ENCODE peak calls at places on chromosome 6, in eight cellular contexts. A, X, S, F, V, H, M and W are unnamed samples.

GRCh38 chr6:54525731-54526130 is 217.5 kb downstream of the TINAG start:
- DNase-seq in X (no peak), F (no peak), V (no peak), S (no peak), A (no peak), H (no peak), M (no peak), W (no peak)

GRCh38 chr6:138970856-138971425 is 17.1 kb downstream of the REPS1 start:
- DNase-seq in S (peak; percentile 21), H (no peak), V (no peak), M (no peak), A (no peak), X (no peak), F (no peak), W (no peak)

GRCh38 chr6:36858407-36858981 is 16.1 kb downstream of the PPIL1 start:
- DNase-seq in H (no peak), V (no peak), A (no peak), X (no peak), F (peak; percentile 71), M (peak; percentile 81), S (no peak), W (no peak)

GRCh38 chr6:129500958-129501381 is 209.0 kb downstream of the ARHGAP18 start:
- DNase-seq in H (no peak), S (no peak), M (no peak), X (no peak), V (no peak), F (no peak), A (peak; percentile 32), W (no peak)

GRCh38 chr6:124967444-124967843 is 5.2 kb downstream of the RNF217 start:
- DNase-seq in V (no peak), S (no peak), M (no peak), F (no peak), X (no peak), A (no peak), H (no peak), W (no peak)

GRCh38 chr6:15588966-15589634 is 73.7 kb downstream of the DTNBP1 start:
- DNase-seq in M (no peak), S (no peak), V (no peak), A (no peak), H (no peak), F (no peak), X (no peak), W (no peak)

GRCh38 chr6:44076366-44077200 is 50.7 kb downstream of the MRPL14 start:
- DNase-seq in S (no peak), V (no peak), A (no peak), H (peak; percentile 64), X (no peak), F (peak; percentile 51), M (peak; percentile 72), W (peak; percentile 87)

GRCh38 chr6:155782739-155783459 is 327.3 kb upstream of the NOX3 start:
- DNase-seq in V (no peak), X (no peak), F (no peak), S (no peak), M (no peak), H (no peak), A (no peak), W (no peak)

GRCh38 chr6:156283091-156283490 is 494.1 kb upstream of the ARID1B start:
- DNase-seq in S (no peak), A (no peak), X (no peak), V (no peak), H (no peak), M (no peak), F (no peak), W (no peak)

GRCh38 chr6:4853782-4854511 is 77.7 kb downstream of the CDYL start:
- DNase-seq in X (no peak), F (no peak), V (no peak), S (no peak), M (no peak), H (no peak), A (peak; percentile 24), W (no peak)

GRCh38 chr6:53530346-53530745 is 14.6 kb downstream of the GCLC start:
- DNase-seq in A (no peak), F (no peak), X (no peak), S (peak; percentile 43), M (peak; percentile 83), H (peak; percentile 51), V (no peak), W (no peak)

GRCh38 chr6:160386869-160387518 is 38.8 kb downstream of the SLC22A3 start:
- DNase-seq in X (no peak), A (peak; percentile 82), V (no peak), H (no peak), F (peak; percentile 79), S (no peak), M (no peak), W (peak; percentile 81)

GRCh38 chr6:92044312-92044711 is 1375.0 kb downstream of the EPHA7 start:
- DNase-seq in X (no peak), V (no peak), S (no peak), M (no peak), F (no peak), H (no peak), A (no peak), W (no peak)

GRCh38 chr6:19329078-19329477 is 508.1 kb upstream of the ID4 start:
- DNase-seq in A (no peak), F (no peak), S (no peak), V (no peak), M (no peak), X (no peak), H (no peak), W (no peak)

GRCh38 chr6:30730611-30731435 is 10.7 kb downstream of the TUBB start:
- DNase-seq in S (peak; percentile 71), X (peak; percentile 81), F (peak; percentile 61), V (peak; percentile 80), H (peak; percentile 71), A (no peak), M (peak; percentile 94), W (peak; percentile 83)

GRCh38 chr6:112468359-112468758 is 121.2 kb downstream of the RFPL4B start:
- DNase-seq in F (no peak), H (no peak), M (no peak), V (no peak), S (no peak), X (no peak), A (no peak), W (no peak)

GRCh38 chr6:108114861-108115597 is 40.5 kb upstream of the OSTM1 start:
- DNase-seq in F (peak; percentile 32), A (no peak), H (peak; percentile 63), S (peak; percentile 60), X (no peak), M (peak; percentile 90), V (no peak), W (peak; percentile 89)

GRCh38 chr6:108116424-108116780 is 41.9 kb upstream of the OSTM1 start:
- DNase-seq in X (no peak), V (no peak), A (no peak), F (no peak), H (no peak), S (no peak), M (no peak), W (no peak)

GRCh38 chr6:108113557-108114519 is 39.3 kb upstream of the OSTM1 start:
- DNase-seq in M (peak; percentile 90), A (peak; percentile 74), S (peak; percentile 39), H (no peak), F (peak; percentile 27), X (no peak), V (no peak), W (no peak)

GRCh38 chr6:108116781-108117426 is 42.4 kb upstream of the OSTM1 start:
- DNase-seq in A (no peak), F (no peak), S (no peak), V (no peak), M (peak; percentile 66), H (no peak), X (no peak), W (no peak)

GRCh38 chr6:108115598-108116058 is 41.1 kb upstream of the OSTM1 start:
- DNase-seq in X (no peak), A (peak; percentile 63), F (peak; percentile 31), S (no peak), H (no peak), V (no peak), M (peak; percentile 89), W (no peak)
- H3K4me3 ChIP-seq in X (no peak overlapping the region), A (peak overlapping the region; percentile 34), F (no peak overlapping the region), S (peak overlapping the region; percentile 39), H (peak overlapping the region; percentile 57), V (no peak overlapping the region), M (peak overlapping the region; percentile 77), W (no peak overlapping the region)

GRCh38 chr6:137728386-137729349 is 138.4 kb upstream of the TNFAIP3 start:
- DNase-seq in A (no peak), S (peak; percentile 36), H (no peak), V (no peak), F (no peak), M (no peak), X (no peak), W (no peak)
- H3K27ac ChIP-seq in A (peak overlapping the region; percentile 55), S (peak overlapping the region; percentile 42), H (peak overlapping the region; percentile 9), V (no peak overlapping the region), F (no peak overlapping the region), M (peak overlapping the region; percentile 16), X (no peak overlapping the region), W (no peak overlapping the region)

DNA sequence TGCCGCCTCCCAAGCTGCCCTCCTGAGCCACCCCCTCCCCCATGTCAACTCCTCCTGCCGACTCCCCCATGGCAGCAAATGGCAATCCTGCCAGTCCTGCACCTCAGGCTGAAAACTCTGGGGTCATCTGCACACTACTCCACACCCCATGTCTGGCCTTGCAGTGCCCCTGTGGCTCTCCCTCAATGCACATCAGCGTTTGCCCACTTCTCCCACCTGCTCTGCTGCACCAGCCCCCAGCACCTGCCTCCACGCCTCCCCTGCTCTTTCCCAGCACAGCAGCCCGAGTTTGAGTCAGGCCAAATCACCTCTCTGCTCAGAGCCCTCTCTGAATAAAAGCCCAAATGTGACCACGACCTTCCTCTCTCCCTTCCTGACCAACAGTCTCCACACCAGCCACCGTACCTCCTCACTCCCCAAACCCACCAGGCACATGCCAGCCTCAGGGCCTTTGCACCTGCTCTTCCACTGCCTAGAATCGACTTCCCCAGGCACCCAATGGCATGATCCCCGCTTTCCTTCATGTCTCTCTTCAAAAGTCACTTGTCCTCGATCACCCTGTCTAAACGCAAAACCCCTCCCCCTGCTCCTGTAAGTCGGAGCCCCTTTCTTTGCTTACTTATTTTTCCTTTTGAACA is 4.3 kb downstream of the PXDC1 start:
- DNase-seq in H (no peak), X (no peak), M (no peak), F (no peak), S (no peak), V (no peak), A (no peak), W (peak; percentile 39)
- H3K4me1 ChIP-seq in H (peaks cover 51% of the 10 kb centered on the region), X (peaks cover 11% of the 10 kb centered on the region), M (no peaks in the 10 kb centered on the region), F (peaks cover 7% of the 10 kb centered on the region), S (peaks cover 89% of the 10 kb centered on the region), V (peaks cover 10% of the 10 kb centered on the region), A (peaks cover 42% of the 10 kb centered on the region), W (no peaks in the 10 kb centered on the region)

DNA sequence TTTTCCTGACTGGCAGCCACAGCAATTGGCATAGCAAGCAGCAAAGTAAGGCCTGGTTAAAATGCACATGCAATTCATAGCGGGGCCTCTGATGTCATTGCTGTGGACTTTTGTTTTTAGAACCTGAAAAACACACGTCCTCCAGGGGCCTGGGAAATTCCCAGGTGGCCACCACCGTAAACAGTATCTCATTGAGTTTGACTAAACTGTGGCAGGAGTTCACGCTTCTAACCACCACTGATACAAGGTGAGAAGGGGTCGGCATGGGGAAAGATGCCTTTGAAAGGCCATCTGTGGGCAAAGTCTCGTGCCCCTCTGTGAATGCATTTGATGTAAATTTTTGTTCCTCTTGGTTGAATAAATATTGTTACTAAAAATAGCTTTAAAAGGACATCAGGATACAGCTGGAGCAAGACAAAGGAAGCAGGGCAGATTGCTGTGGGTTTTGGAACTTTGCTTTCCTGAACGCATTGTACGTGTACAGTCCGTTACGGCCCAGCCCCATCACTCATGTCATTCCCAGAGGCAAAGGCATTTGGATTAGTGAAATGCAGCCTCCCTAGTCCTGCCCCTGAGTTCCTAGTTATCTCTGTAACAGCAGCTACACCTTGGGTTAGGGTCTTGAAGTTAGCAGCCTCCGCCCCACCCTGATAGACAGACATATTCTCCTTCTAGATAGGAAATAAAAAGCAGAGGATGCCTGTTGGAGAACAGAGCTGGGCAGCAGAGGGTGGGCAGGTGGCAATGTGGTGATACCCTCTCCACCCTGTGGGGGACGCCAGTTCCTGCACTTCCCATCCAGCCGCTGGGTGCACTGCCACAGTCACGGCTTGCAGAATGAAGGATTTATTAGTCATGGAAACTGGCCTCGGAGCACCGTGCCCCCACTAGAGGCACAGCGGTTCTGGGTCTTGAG is 80.3 kb downstream of the ZDHHC14 start:
- DNase-seq in S (no peak), F (no peak), H (no peak), A (no peak), V (no peak), M (peak; percentile 82), X (no peak), W (no peak)
- H3K4me3 ChIP-seq in S (no peak overlapping the region), F (no peak overlapping the region), H (no peak overlapping the region), A (no peak overlapping the region), V (no peak overlapping the region), M (no peak overlapping the region), X (no peak overlapping the region), W (no peak overlapping the region)